ENCODE peak calls at places on chromosome 2, in ten cellular contexts. I, Y, Q, Z, K, A, R, W, O and L are unnamed samples.

GRCh38 chr2:228681426-228681825 is 499.9 kb upstream of the SPHKAP start:
- DNase-seq in I (no peak), Y (no peak), Q (no peak), Z (peak), K (no peak), A (peak), R (no peak), W (no peak), O (peak), L (peak)

GRCh38 chr2:112887904-112888303 is 23.1 kb upstream of the IL37 start:
- DNase-seq in I (peak), Y (no peak), Q (no peak), Z (no peak), K (no peak), A (no peak), R (no peak), W (peak), O (no peak), L (no peak)

GRCh38 chr2:216520156-216520555 is 21.5 kb downstream of the RPL37A start:
- DNase-seq in I (no peak), Y (no peak), Q (no peak), Z (no peak), K (no peak), A (no peak), R (no peak), W (no peak), O (no peak), L (no peak)

GRCh38 chr2:240198226-240198625 is 57.8 kb upstream of the OTOS start:
- DNase-seq in I (no peak), Y (no peak), Q (no peak), Z (no peak), K (no peak), A (no peak), R (no peak), W (no peak), O (no peak), L (no peak)

GRCh38 chr2:54274781-54275242 is 18.8 kb upstream of the TSPYL6 start:
- DNase-seq in I (peak), Y (no peak), Q (no peak), Z (peak), K (no peak), A (no peak), R (no peak), W (no peak), O (no peak), L (no peak)

GRCh38 chr2:166410828-166411472 is 35.2 kb upstream of the SCN9A start:
- DNase-seq in I (peak), Y (no peak), Q (no peak), Z (peak), K (no peak), A (peak), R (no peak), W (no peak), O (peak), L (no peak)

GRCh38 chr2:15615310-15615920 is 23.7 kb downstream of the DDX1 start:
- DNase-seq in I (no peak), Y (no peak), Q (no peak), Z (no peak), K (no peak), A (no peak), R (no peak), W (no peak), O (no peak), L (no peak)

GRCh38 chr2:172234716-172235661 is 132.3 kb upstream of the DLX2 start:
- DNase-seq in I (no peak), Y (peak), Q (no peak), Z (peak), K (peak), A (no peak), R (no peak), W (no peak), O (peak), L (peak)

GRCh38 chr2:178280261-178280852 is 86.0 kb downstream of the OSBPL6 start:
- DNase-seq in I (peak), Y (no peak), Q (peak), Z (peak), K (peak), A (peak), R (no peak), W (peak), O (peak), L (no peak)